ENCODE peak calls at places on chromosomes 13 and 19, in ten cellular contexts. V, Z, S, K, T, E, J, B, P and R are unnamed samples.

GRCh38 chr13:48783181-48783630 is 129.5 kb downstream of the CYSLTR2 start:
- DNase-seq in P (no peak), B (no peak), T (peak; percentile 73), V (no peak), J (peak; percentile 56), Z (no peak), S (peak; percentile 96), K (peak; percentile 99), E (no peak), R (peak; percentile 19)

GRCh38 chr13:86826232-86826631 is 844.9 kb upstream of the SLITRK5 start:
- DNase-seq in T (no peak), J (no peak), S (no peak), E (no peak), V (no peak), Z (no peak), P (no peak), K (no peak), B (no peak), R (no peak)

GRCh38 chr19:54790711-54791110 is 12.7 kb upstream of the KIR2DL4 start:
- DNase-seq in Z (no peak), B (no peak), P (no peak), K (no peak), T (no peak), V (no peak), J (no peak), S (no peak), E (no peak), R (no peak)

GRCh38 chr13:30142502-30143211 is 164.7 kb downstream of the KATNAL1 start:
- DNase-seq in B (peak; percentile 71), J (peak; percentile 83), V (no peak), S (no peak), K (peak; percentile 88), P (peak; percentile 8), Z (no peak), T (no peak), E (no peak), R (peak; percentile 98)

GRCh38 chr19:23406716-23407115 is 11.4 kb upstream of the ZNF91 start:
- DNase-seq in J (no peak), E (no peak), V (no peak), B (no peak), P (no peak), K (no peak), T (no peak), Z (no peak), S (no peak), R (no peak)

GRCh38 chr13:70505809-70506208 is 397.6 kb upstream of the KLHL1 start:
- DNase-seq in J (no peak), B (no peak), V (no peak), E (no peak), K (no peak), S (no peak), P (no peak), T (no peak), Z (no peak), R (no peak)

GRCh38 chr13:26664942-26665341 is 95.6 kb downstream of the GPR12 start:
- DNase-seq in S (no peak), Z (no peak), T (no peak), V (no peak), E (no peak), K (no peak), J (no peak), P (no peak), B (no peak), R (no peak)

GRCh38 chr13:109836629-109837607 is 50.5 kb upstream of the IRS2 start:
- DNase-seq in K (no peak), B (no peak), E (no peak), S (no peak), V (no peak), J (no peak), P (no peak), Z (no peak), T (no peak), R (no peak)

GRCh38 chr19:14434157-14434501 is 1.0 kb downstream of the PKN1 start:
- DNase-seq in B (no peak), T (no peak), E (no peak), Z (no peak), S (no peak), J (peak; percentile 33), K (no peak), V (no peak), P (no peak), R (peak; percentile 43)

GRCh38 chr13:80923907-80924306 is 583.0 kb upstream of the SPRY2 start:
- DNase-seq in P (no peak), K (no peak), J (peak; percentile 7), B (no peak), S (no peak), Z (no peak), V (no peak), T (no peak), E (no peak), R (no peak)

GRCh38 chr19:2340496-2341246 is 12.2 kb downstream of the SPPL2B start:
- DNase-seq in T (no peak), B (no peak), E (no peak), P (no peak), S (no peak), Z (no peak), V (no peak), K (no peak), J (no peak), R (no peak)

GRCh38 chr19:5955638-5955935 is 22.4 kb downstream of the RANBP3 start:
- DNase-seq in T (no peak), P (no peak), Z (no peak), J (no peak), V (no peak), B (no peak), S (no peak), K (no peak), E (no peak), R (no peak)

GRCh38 chr13:24747248-24748151 is 16.5 kb upstream of the RNF17 start:
- DNase-seq in T (no peak), P (no peak), K (no peak), J (peak; percentile 12), S (peak; percentile 40), E (no peak), V (no peak), Z (no peak), B (no peak), R (no peak)

GRCh38 chr19:9793051-9793591 is 24.6 kb upstream of the ZNF846 start:
- DNase-seq in B (no peak), V (peak; percentile 59), S (peak; percentile 78), K (peak; percentile 45), T (peak; percentile 61), E (peak; percentile 66), J (peak; percentile 50), P (peak; percentile 69), Z (no peak), R (no peak)

GRCh38 chr13:46858163-46858562 is 38.7 kb downstream of the HTR2A start:
- DNase-seq in K (no peak), E (no peak), B (no peak), V (no peak), J (no peak), Z (no peak), S (no peak), P (no peak), T (no peak), R (no peak)

GRCh38 chr19:10552596-10553053 is 8.9 kb downstream of the ATG4D start:
- DNase-seq in J (no peak), K (no peak), S (peak; percentile 79), E (no peak), P (no peak), T (no peak), B (no peak), V (no peak), Z (no peak), R (peak; percentile 34)

GRCh38 chr19:21698215-21698614 is 69.2 kb downstream of the ZNF100 start:
- DNase-seq in S (peak; percentile 47), E (no peak), K (no peak), V (no peak), Z (no peak), B (peak; percentile 16), P (no peak), T (no peak), J (peak; percentile 25), R (peak; percentile 3)

GRCh38 chr19:38319421-38320258 is at the start of gene KCNK6:
- DNase-seq in B (no peak), T (peak; percentile 46), S (peak; percentile 17), J (peak; percentile 44), K (no peak), V (peak; percentile 19), Z (peak; percentile 73), P (peak; percentile 58), E (peak; percentile 35), R (no peak)

GRCh38 chr13:97797553-97797952 is 155.9 kb upstream of the IPO5 start:
- DNase-seq in T (no peak), V (no peak), P (no peak), J (no peak), E (no peak), Z (no peak), B (no peak), S (no peak), K (no peak), R (no peak)

GRCh38 chr13:22828081-22828480 is 352.7 kb upstream of the SGCG start:
- DNase-seq in J (no peak), P (no peak), B (no peak), S (no peak), Z (no peak), K (no peak), V (no peak), E (no peak), T (no peak), R (peak; percentile 13)

GRCh38 chr13:94703271-94703670 is 9.1 kb downstream of the SOX21 start:
- DNase-seq in E (no peak), S (no peak), B (no peak), K (no peak), V (no peak), T (no peak), J (no peak), Z (no peak), P (no peak), R (no peak)

GRCh38 chr19:35395762-35396199 is 24.9 kb downstream of the GPR42 start:
- DNase-seq in E (no peak), Z (no peak), S (no peak), K (no peak), B (no peak), J (no peak), P (no peak), V (no peak), T (no peak), R (no peak)

GRCh38 chr19:49837009-49837310 is 14.0 kb upstream of the PTOV1 start:
- DNase-seq in Z (no peak), T (no peak), J (no peak), V (no peak), B (no peak), P (no peak), E (no peak), S (peak; percentile 85), K (peak; percentile 81), R (no peak)

GRCh38 chr13:100523437-100523836 is 65.2 kb downstream of the GGACT start:
- DNase-seq in E (no peak), S (no peak), K (no peak), Z (no peak), T (no peak), V (no peak), P (no peak), B (no peak), J (no peak), R (no peak)

GRCh38 chr19:12965017-12965811 is 4.2 kb upstream of the DAND5 start:
- DNase-seq in B (peak; percentile 83), T (peak; percentile 84), P (peak; percentile 76), K (peak; percentile 64), S (peak; percentile 81), J (peak; percentile 79), E (peak; percentile 79), V (peak; percentile 68), Z (peak; percentile 95), R (peak; percentile 69)

GRCh38 chr13:31236211-31236786 is 36.5 kb downstream of the B3GLCT start:
- DNase-seq in J (peak; percentile 51), S (peak; percentile 63), E (no peak), K (peak; percentile 42), Z (no peak), P (no peak), T (no peak), B (no peak), V (no peak), R (peak; percentile 16)

GRCh38 chr19:50803633-50804419 is 13.6 kb downstream of the ACP4 start:
- DNase-seq in E (peak; percentile 9), S (peak; percentile 54), K (no peak), J (peak; percentile 39), P (peak; percentile 45), T (no peak), B (no peak), V (no peak), Z (no peak), R (no peak)

GRCh38 chr13:43441916-43442315 is 344.9 kb downstream of the ENOX1 start:
- DNase-seq in S (no peak), P (no peak), J (no peak), T (no peak), V (no peak), Z (no peak), E (no peak), B (no peak), K (no peak), R (no peak)